ENCODE peak calls at places on chromosomes 2 and 18, in five cellular contexts. One of them, this sample, is unnamed.

GRCh38 chr2:202721621-202722020 is 86.9 kb downstream of the FAM117B start:
- DNase-seq in kidney epithelial cell: peak; percentile 47
- DNase-seq in neural crest cell: no peak
- DNase-seq in GM23338: peak; percentile 26
- DNase-seq in left lung: no peak
- DNase-seq in this sample: no peak

GRCh38 chr2:142533083-142533482 is 344.4 kb upstream of the KYNU start:
- DNase-seq in GM23338: no peak
- DNase-seq in left lung: no peak
- DNase-seq in kidney epithelial cell: no peak
- DNase-seq in neural crest cell: no peak
- DNase-seq in this sample: no peak

GRCh38 chr2:168427451-168427850 is 28.6 kb upstream of the CERS6 start:
- DNase-seq in neural crest cell: no peak
- DNase-seq in GM23338: no peak
- DNase-seq in kidney epithelial cell: peak; percentile 32
- DNase-seq in left lung: no peak
- DNase-seq in this sample: no peak

GRCh38 chr18:36419913-36420531 is 122.5 kb downstream of the FHOD3 start:
- DNase-seq in kidney epithelial cell: peak; percentile 67
- DNase-seq in neural crest cell: no peak
- DNase-seq in GM23338: peak; percentile 43
- DNase-seq in left lung: no peak
- DNase-seq in this sample: no peak

GRCh38 chr18:56650056-56650455 is 1.1 kb upstream of the WDR7 start:
- DNase-seq in left lung: no peak
- DNase-seq in kidney epithelial cell: no peak
- DNase-seq in neural crest cell: no peak
- DNase-seq in GM23338: no peak
- DNase-seq in this sample: no peak

GRCh38 chr18:10152475-10152874 is 238.7 kb downstream of the VAPA start:
- DNase-seq in neural crest cell: no peak
- DNase-seq in GM23338: no peak
- DNase-seq in kidney epithelial cell: no peak
- DNase-seq in left lung: no peak
- DNase-seq in this sample: no peak

GRCh38 chr2:27885656-27886055 is 4.5 kb downstream of the RBKS start:
- DNase-seq in left lung: no peak
- DNase-seq in neural crest cell: no peak
- DNase-seq in kidney epithelial cell: no peak
- DNase-seq in GM23338: no peak
- DNase-seq in this sample: no peak

GRCh38 chr2:133504566-133505505 is 63.4 kb downstream of the NCKAP5 start:
- DNase-seq in neural crest cell: no peak
- DNase-seq in kidney epithelial cell: no peak
- DNase-seq in left lung: no peak
- DNase-seq in GM23338: no peak
- DNase-seq in this sample: no peak

GRCh38 chr2:76478636-76479035 is 767.9 kb upstream of the GCFC2 start:
- DNase-seq in GM23338: no peak
- DNase-seq in left lung: no peak
- DNase-seq in kidney epithelial cell: no peak
- DNase-seq in neural crest cell: no peak
- DNase-seq in this sample: no peak

GRCh38 chr2:31324000-31324633 is 90.2 kb downstream of the EHD3 start:
- DNase-seq in GM23338: no peak
- DNase-seq in neural crest cell: no peak
- DNase-seq in kidney epithelial cell: no peak
- DNase-seq in left lung: no peak
- DNase-seq in this sample: no peak

GRCh38 chr2:186852508-186852907 is 3.5 kb upstream of the ZSWIM2 start:
- DNase-seq in neural crest cell: no peak
- DNase-seq in left lung: no peak
- DNase-seq in kidney epithelial cell: no peak
- DNase-seq in GM23338: no peak
- DNase-seq in this sample: no peak

GRCh38 chr2:33236457-33236856 is 240.0 kb upstream of the RASGRP3 start:
- DNase-seq in kidney epithelial cell: no peak
- DNase-seq in neural crest cell: no peak
- DNase-seq in left lung: no peak
- DNase-seq in GM23338: no peak
- DNase-seq in this sample: no peak

GRCh38 chr2:73716518-73717250 is 20.5 kb downstream of the TPRKB start:
- DNase-seq in kidney epithelial cell: no peak
- DNase-seq in neural crest cell: no peak
- DNase-seq in left lung: no peak
- DNase-seq in GM23338: no peak
- DNase-seq in this sample: no peak

GRCh38 chr2:127859712-127860085 is 1.7 kb upstream of the POLR2D start:
- DNase-seq in kidney epithelial cell: no peak
- DNase-seq in neural crest cell: no peak
- DNase-seq in left lung: peak; percentile 68
- DNase-seq in GM23338: peak; percentile 95
- DNase-seq in this sample: peak; percentile 28

GRCh38 chr2:32009479-32010256 is 1.1 kb downstream of the MEMO1 start:
- DNase-seq in GM23338: peak; percentile 50
- DNase-seq in left lung: peak; percentile 51
- DNase-seq in neural crest cell: peak; percentile 28
- DNase-seq in kidney epithelial cell: no peak
- DNase-seq in this sample: peak; percentile 31

GRCh38 chr2:57516740-57517340 is 529.8 kb upstream of the VRK2 start:
- DNase-seq in kidney epithelial cell: no peak
- DNase-seq in neural crest cell: no peak
- DNase-seq in left lung: no peak
- DNase-seq in GM23338: peak; percentile 73
- DNase-seq in this sample: no peak

GRCh38 chr2:170816499-170817246 is at the start of gene GAD1:
- DNase-seq in GM23338: peak; percentile 78
- DNase-seq in left lung: peak; percentile 85
- DNase-seq in neural crest cell: no peak
- DNase-seq in kidney epithelial cell: no peak
- DNase-seq in this sample: no peak

GRCh38 chr2:109428841-109429710 is 184.7 kb downstream of the SEPTIN10 start:
- DNase-seq in GM23338: no peak
- DNase-seq in kidney epithelial cell: no peak
- DNase-seq in left lung: peak; percentile 22
- DNase-seq in neural crest cell: no peak
- DNase-seq in this sample: no peak

GRCh38 chr2:25567406-25567805 is 106.0 kb downstream of the DTNB start:
- DNase-seq in neural crest cell: no peak
- DNase-seq in GM23338: peak; percentile 33
- DNase-seq in kidney epithelial cell: no peak
- DNase-seq in left lung: no peak
- DNase-seq in this sample: no peak

GRCh38 chr2:231579560-231579959 is 13.1 kb upstream of the TEX44 start:
- DNase-seq in GM23338: no peak
- DNase-seq in neural crest cell: no peak
- DNase-seq in kidney epithelial cell: no peak
- DNase-seq in left lung: no peak
- DNase-seq in this sample: no peak

GRCh38 chr2:23591111-23591510 is 206.1 kb downstream of the KLHL29 start:
- DNase-seq in left lung: no peak
- DNase-seq in GM23338: no peak
- DNase-seq in kidney epithelial cell: no peak
- DNase-seq in neural crest cell: no peak
- DNase-seq in this sample: no peak

GRCh38 chr2:182740681-182741080 is 24.6 kb downstream of the DNAJC10 start:
- DNase-seq in GM23338: no peak
- DNase-seq in neural crest cell: no peak
- DNase-seq in left lung: no peak
- DNase-seq in kidney epithelial cell: no peak
- DNase-seq in this sample: no peak

GRCh38 chr2:104412384-104412783 is 441.5 kb upstream of the POU3F3 start:
- DNase-seq in GM23338: peak; percentile 78
- DNase-seq in kidney epithelial cell: no peak
- DNase-seq in neural crest cell: peak; percentile 53
- DNase-seq in left lung: no peak
- DNase-seq in this sample: no peak

DNA sequence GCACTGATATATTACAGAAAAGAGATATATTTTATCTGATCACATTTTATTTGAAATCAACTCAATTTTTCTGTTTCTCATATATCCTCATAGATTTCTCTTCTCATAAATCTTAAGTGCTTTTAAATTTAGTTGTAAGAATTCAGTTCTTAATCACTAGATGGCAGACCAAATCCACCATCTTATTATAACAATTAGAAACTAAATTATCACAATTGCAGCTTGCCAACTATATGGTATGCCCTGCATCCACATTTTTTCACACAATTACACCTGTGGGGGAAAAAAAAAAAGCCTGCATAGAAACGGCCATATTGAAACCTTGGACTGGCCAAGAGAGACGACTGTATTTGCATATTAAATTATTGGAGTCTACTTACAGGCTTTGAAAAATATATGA is 64.4 kb downstream of the COL5A2 start:
- DNase-seq in kidney epithelial cell: no peak
- DNase-seq in left lung: no peak
- DNase-seq in neural crest cell: no peak
- DNase-seq in GM23338: peak; percentile 19
- DNase-seq in this sample: no peak
- TF ChIP-seq CTCF in kidney epithelial cell: no peak
- TF ChIP-seq CTCF in left lung: no peak
- TF ChIP-seq CTCF in neural crest cell: peak; percentile 41
- TF ChIP-seq CTCF in GM23338: no peak
- TF ChIP-seq CTCF in this sample: no peak

DNA sequence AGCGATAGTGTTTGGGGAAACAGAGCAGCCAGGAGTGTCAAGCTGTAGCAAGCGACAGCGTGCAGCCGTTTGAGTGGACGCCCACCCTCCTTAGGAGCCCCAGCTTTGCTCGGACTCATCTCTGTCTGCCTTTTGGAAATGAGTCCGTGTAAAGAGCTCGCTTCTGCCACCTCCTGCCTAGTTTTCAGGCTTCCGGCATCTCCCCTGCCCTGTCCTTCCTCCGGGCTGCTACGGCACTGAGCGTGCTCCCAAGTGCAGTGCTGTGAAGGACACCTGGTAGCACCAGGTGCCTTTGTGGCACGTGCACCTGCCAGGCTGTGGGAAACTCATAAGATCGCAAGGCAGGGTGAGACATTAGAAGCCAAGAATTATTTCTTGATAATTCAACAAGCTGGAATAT is 117.1 kb downstream of the RNF144A start:
- DNase-seq in GM23338: peak; percentile 49
- DNase-seq in left lung: no peak
- DNase-seq in kidney epithelial cell: no peak
- DNase-seq in neural crest cell: no peak
- DNase-seq in this sample: no peak
- TF ChIP-seq CTCF in GM23338: no peak
- TF ChIP-seq CTCF in left lung: no peak
- TF ChIP-seq CTCF in kidney epithelial cell: peak; percentile 17
- TF ChIP-seq CTCF in neural crest cell: peak; percentile 17
- TF ChIP-seq CTCF in this sample: no peak

GRCh38 chr18:46393230-46393629 is 263.8 kb downstream of the LOXHD1 start:
- DNase-seq in GM23338: peak; percentile 81
- DNase-seq in neural crest cell: no peak
- DNase-seq in kidney epithelial cell: no peak
- DNase-seq in left lung: no peak
- DNase-seq in this sample: no peak
- TF ChIP-seq CTCF in GM23338: peak; percentile 65
- TF ChIP-seq CTCF in neural crest cell: no peak
- TF ChIP-seq CTCF in kidney epithelial cell: no peak
- TF ChIP-seq CTCF in left lung: no peak
- TF ChIP-seq CTCF in this sample: no peak

GRCh38 chr2:45014016-45014702 is 4.9 kb upstream of the SIX2 start:
- DNase-seq in neural crest cell: peak; percentile 61
- DNase-seq in kidney epithelial cell: no peak
- DNase-seq in left lung: no peak
- DNase-seq in GM23338: peak; percentile 85
- DNase-seq in this sample: no peak
- TF ChIP-seq CTCF in neural crest cell: peak; percentile 79
- TF ChIP-seq CTCF in kidney epithelial cell: peak; percentile 52
- TF ChIP-seq CTCF in left lung: peak; percentile 42
- TF ChIP-seq CTCF in GM23338: peak; percentile 70
- TF ChIP-seq CTCF in this sample: no peak

GRCh38 chr2:3199660-3200345 is 177.8 kb downstream of the EIPR1 start:
- DNase-seq in GM23338: no peak
- DNase-seq in kidney epithelial cell: no peak
- DNase-seq in neural crest cell: no peak
- DNase-seq in left lung: no peak
- DNase-seq in this sample: no peak

GRCh38 chr2:3195865-3196504 is 181.6 kb downstream of the EIPR1 start:
- DNase-seq in GM23338: no peak
- DNase-seq in neural crest cell: no peak
- DNase-seq in kidney epithelial cell: no peak
- DNase-seq in left lung: no peak
- DNase-seq in this sample: no peak

GRCh38 chr2:3197308-3197707 is 180.3 kb downstream of the EIPR1 start:
- DNase-seq in neural crest cell: no peak
- DNase-seq in GM23338: no peak
- DNase-seq in kidney epithelial cell: no peak
- DNase-seq in left lung: no peak
- DNase-seq in this sample: no peak

GRCh38 chr2:3196716-3197115 is 180.9 kb downstream of the EIPR1 start:
- DNase-seq in left lung: no peak
- DNase-seq in kidney epithelial cell: no peak
- DNase-seq in GM23338: no peak
- DNase-seq in neural crest cell: no peak
- DNase-seq in this sample: no peak

DNA sequence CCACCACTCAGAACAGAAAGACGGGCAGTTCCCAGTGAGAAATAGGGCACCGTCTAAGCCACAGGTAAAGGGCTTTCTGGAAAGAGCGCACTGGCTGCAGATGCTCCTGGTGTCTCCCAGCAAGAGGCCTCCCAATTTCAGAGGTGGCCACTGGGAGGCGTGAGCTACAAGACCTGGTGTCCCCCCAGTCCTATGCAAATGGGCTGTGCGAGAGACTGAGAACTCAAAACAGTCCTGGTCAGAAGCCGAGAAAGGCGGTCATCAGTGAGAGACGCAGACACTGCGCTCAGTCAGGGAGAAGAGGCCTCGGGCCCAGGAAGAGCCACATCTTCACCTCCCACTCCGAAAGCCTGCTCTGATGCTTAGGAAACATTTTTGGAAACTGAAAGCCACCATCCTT is 179.5 kb downstream of the EIPR1 start:
- DNase-seq in GM23338: peak; percentile 85
- DNase-seq in left lung: no peak
- DNase-seq in kidney epithelial cell: no peak
- DNase-seq in neural crest cell: peak; percentile 34
- DNase-seq in this sample: no peak
- TF ChIP-seq CTCF in GM23338: peak; percentile 55
- TF ChIP-seq CTCF in left lung: no peak
- TF ChIP-seq CTCF in kidney epithelial cell: no peak
- TF ChIP-seq CTCF in neural crest cell: no peak
- TF ChIP-seq CTCF in this sample: no peak